ENCODE peak calls at places on chromosomes 12 and 14, in eight cellular contexts. G, Y, J, D, C, M, W and N are unnamed samples.

GRCh38 chr14:92586001-92586947 is 72.7 kb downstream of the RIN3 start:
- DNase-seq in M (peak), W (no peak), G (no peak), C (peak), D (no peak), Y (peak), J (no peak), N (peak)

GRCh38 chr12:116539905-116540482 is 19.2 kb upstream of the MAP1LC3B2 start:
- DNase-seq in C (peak), Y (peak), W (no peak), D (peak), M (no peak), J (no peak), G (no peak), N (no peak)

GRCh38 chr12:120692524-120693033 is 5.6 kb downstream of the MLEC start:
- DNase-seq in G (no peak), W (no peak), C (no peak), Y (no peak), M (no peak), D (no peak), J (no peak), N (no peak)

GRCh38 chr12:115451785-115452736 is 768.1 kb upstream of the TBX3 start:
- DNase-seq in Y (no peak), M (peak), C (no peak), G (peak), W (peak), D (peak), J (no peak), N (peak)

GRCh38 chr14:35400707-35401421 is 3.7 kb downstream of the NFKBIA start:
- DNase-seq in D (no peak), C (no peak), Y (no peak), W (no peak), M (no peak), G (no peak), J (no peak), N (no peak)

GRCh38 chr12:57553343-57554202 is 3.7 kb downstream of the KIF5A start:
- DNase-seq in J (no peak), G (no peak), C (no peak), W (no peak), D (no peak), Y (no peak), M (no peak), N (no peak)

GRCh38 chr12:3604750-3605638 is 114.0 kb downstream of the PRMT8 start:
- DNase-seq in W (no peak), G (peak), Y (no peak), M (no peak), D (peak), J (no peak), C (peak), N (no peak)

GRCh38 chr12:114916531-114916930 is 232.6 kb upstream of the TBX3 start:
- DNase-seq in W (no peak), G (no peak), M (no peak), Y (peak), C (no peak), D (no peak), J (no peak), N (no peak)

GRCh38 chr14:68440776-68441175 is 352.1 kb downstream of the ZFP36L1 start:
- DNase-seq in M (no peak), J (no peak), D (no peak), Y (peak), W (no peak), C (no peak), G (no peak), N (no peak)

GRCh38 chr12:6546016-6546415 is 9.8 kb downstream of the IFFO1 start:
- DNase-seq in D (no peak), W (no peak), C (no peak), G (no peak), Y (no peak), J (no peak), M (no peak), N (no peak)

GRCh38 chr14:74065746-74066575 is 18.3 kb downstream of the ALDH6A1 start:
- DNase-seq in D (no peak), W (no peak), J (no peak), M (no peak), C (no peak), G (no peak), Y (no peak), N (no peak)

GRCh38 chr14:60817113-60817512 is 82.6 kb downstream of the MNAT1 start:
- DNase-seq in D (no peak), W (no peak), G (no peak), Y (no peak), J (no peak), M (no peak), C (no peak), N (no peak)

GRCh38 chr12:106247731-106248176 is at the start of gene CKAP4:
- DNase-seq in D (peak), J (peak), G (peak), W (peak), M (peak), C (peak), Y (peak), N (peak)

GRCh38 chr14:68841030-68841809 is 48.4 kb upstream of the ZFP36L1 start:
- DNase-seq in M (no peak), W (no peak), C (no peak), Y (no peak), J (no peak), D (no peak), G (no peak), N (no peak)

GRCh38 chr14:73293782-73294781 is 56.8 kb downstream of the PAPLN start:
- DNase-seq in D (no peak), Y (no peak), W (no peak), J (no peak), M (no peak), G (no peak), C (no peak), N (no peak)

GRCh38 chr12:57605308-57606015 is 838 bp downstream of the DTX3 start:
- DNase-seq in G (no peak), D (no peak), Y (no peak), J (no peak), M (no peak), C (no peak), W (no peak), N (peak)

GRCh38 chr12:15556411-15556810 is 232.8 kb downstream of the EPS8 start:
- DNase-seq in Y (peak), M (no peak), C (no peak), D (no peak), W (no peak), G (no peak), J (no peak), N (no peak)

GRCh38 chr12:120884644-120885043 is 19.5 kb downstream of the SPPL3 start:
- DNase-seq in W (no peak), C (no peak), J (no peak), Y (no peak), G (no peak), M (no peak), D (no peak), N (no peak)

GRCh38 chr12:94033112-94033511 is 115.3 kb upstream of the PLXNC1 start:
- DNase-seq in G (no peak), C (no peak), J (no peak), M (no peak), Y (no peak), D (no peak), W (no peak), N (no peak)

DNA sequence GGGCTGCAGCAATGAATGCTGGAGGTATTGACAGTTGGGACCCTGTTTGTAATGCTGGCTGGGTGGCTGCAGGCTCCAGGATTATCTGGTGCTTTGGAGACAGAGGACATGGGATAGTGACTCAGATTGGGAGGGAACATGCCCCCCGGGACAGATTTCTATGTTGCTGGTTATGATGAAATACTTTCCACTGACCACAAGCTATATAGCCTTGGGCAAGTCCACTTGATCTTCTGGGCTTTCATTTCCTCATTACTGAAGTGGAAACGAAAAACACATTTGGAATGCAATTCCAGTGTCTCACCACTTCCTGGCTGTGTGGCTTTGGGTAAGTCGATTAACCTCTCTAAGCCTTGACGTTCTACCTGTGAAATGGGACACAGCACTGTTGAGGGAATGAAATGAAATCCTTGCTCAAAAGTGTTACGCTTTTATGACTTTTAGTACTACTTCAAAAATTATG is 6.3 kb upstream of the TPCN1 start:
- DNase-seq in Y (peak), M (no peak), G (peak), C (no peak), W (no peak), J (no peak), D (peak), N (no peak)
- TF ChIP-seq CTCF in Y (peak), M (no peak), G (no peak), C (no peak), W (no peak), J (peak), D (peak), N (no peak)

GRCh38 chr12:53327435-53328042 is 6.1 kb upstream of the AAAS start:
- DNase-seq in D (no peak), J (no peak), C (no peak), Y (no peak), W (no peak), G (no peak), M (no peak), N (no peak)
- TF ChIP-seq CTCF in D (peak), J (no peak), C (no peak), Y (peak), W (peak), G (peak), M (peak), N (no peak)

DNA sequence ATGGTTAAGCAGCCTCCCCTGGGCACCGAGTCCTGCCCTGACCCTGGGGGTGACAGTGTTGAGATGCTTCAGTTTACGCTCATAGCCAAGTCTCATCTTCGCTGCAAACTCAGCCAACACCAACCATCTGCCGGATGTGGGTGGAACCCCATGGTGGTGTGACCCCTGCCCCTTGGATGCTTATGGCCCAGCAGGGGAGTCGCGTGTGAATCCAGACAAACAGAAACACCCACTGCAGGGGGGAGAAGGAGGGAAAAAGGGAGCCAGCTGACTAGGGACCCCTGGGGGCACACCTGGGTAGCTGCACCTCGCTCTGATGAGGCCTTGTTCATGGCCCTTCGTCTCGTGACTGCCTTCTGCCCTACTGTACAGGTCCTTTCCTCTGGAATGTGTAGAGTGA is 23.8 kb downstream of the AACS start:
- DNase-seq in G (no peak), M (no peak), J (no peak), D (no peak), W (no peak), C (no peak), Y (no peak), N (no peak)
- TF ChIP-seq CTCF in G (no peak), M (no peak), J (no peak), D (no peak), W (no peak), C (no peak), Y (peak), N (no peak)

GRCh38 chr12:45490232-45490881 is 239.1 kb upstream of the ARID2 start:
- DNase-seq in Y (no peak), G (no peak), D (no peak), J (no peak), C (no peak), M (no peak), W (no peak), N (no peak)
- TF ChIP-seq CTCF in Y (peak), G (no peak), D (no peak), J (no peak), C (no peak), M (no peak), W (no peak), N (no peak)

GRCh38 chr14:55532645-55533309 is 47.2 kb upstream of the KTN1 start:
- DNase-seq in W (no peak), M (no peak), J (no peak), D (no peak), G (no peak), Y (no peak), C (no peak), N (no peak)
- TF ChIP-seq CTCF in W (no peak), M (no peak), J (no peak), D (peak), G (no peak), Y (peak), C (no peak), N (no peak)

DNA sequence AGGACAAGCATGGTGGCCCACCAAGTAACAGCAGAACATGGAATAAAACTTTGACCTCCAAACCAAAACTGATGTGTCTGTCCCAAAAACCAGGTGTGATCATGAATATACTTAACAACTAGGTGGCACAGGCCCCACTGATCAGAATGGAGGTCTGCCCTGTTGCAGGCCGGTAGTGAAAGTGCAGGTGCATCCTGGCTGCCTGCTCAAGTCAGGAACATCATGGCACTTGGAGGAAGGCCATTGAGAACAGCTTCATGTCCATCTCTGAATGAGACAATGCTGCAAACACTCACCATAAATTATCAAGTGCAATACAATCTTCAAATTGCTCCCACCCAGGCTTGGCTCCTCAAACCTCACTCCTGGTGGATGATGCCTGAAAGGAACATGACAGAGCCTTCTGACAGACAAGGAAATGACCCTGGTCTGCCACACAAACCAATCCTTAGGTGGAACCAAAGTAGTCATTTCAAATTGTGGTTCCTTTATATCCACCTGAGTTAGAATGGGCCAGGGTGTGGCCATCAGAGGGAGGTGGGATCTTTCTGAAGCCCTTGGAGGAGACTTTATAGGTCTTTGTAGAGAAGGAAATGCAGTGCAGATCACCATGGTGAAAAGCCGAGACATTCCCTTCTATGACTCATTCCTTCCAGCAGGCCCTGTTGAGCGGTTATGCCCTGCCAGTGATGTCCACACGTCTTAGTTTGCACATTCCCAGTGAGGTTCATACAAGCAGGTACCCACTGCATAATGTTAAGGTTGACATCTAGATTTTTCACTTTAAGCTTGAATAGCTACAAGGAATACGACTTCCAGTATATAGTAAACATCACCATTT is 36.0 kb downstream of the EGLN3 start:
- DNase-seq in Y (peak), J (no peak), C (no peak), W (no peak), M (peak), G (no peak), D (no peak), N (no peak)
- TF ChIP-seq CTCF in Y (no peak), J (no peak), C (no peak), W (no peak), M (no peak), G (no peak), D (no peak), N (no peak)

GRCh38 chr12:80472241-80472640 is 28.2 kb downstream of the PTPRQ start:
- DNase-seq in G (no peak), M (no peak), W (no peak), C (no peak), J (no peak), D (no peak), Y (no peak), N (no peak)

GRCh38 chr12:80470403-80470802 is 26.4 kb downstream of the PTPRQ start:
- DNase-seq in G (no peak), D (no peak), C (no peak), Y (no peak), W (no peak), M (no peak), J (no peak), N (no peak)

GRCh38 chr12:80469681-80470080 is 25.6 kb downstream of the PTPRQ start:
- DNase-seq in Y (no peak), M (no peak), C (no peak), J (no peak), W (no peak), D (no peak), G (no peak), N (no peak)

GRCh38 chr12:80472912-80473500 is 29.0 kb downstream of the PTPRQ start:
- DNase-seq in D (no peak), Y (peak), M (peak), J (no peak), C (no peak), W (peak), G (no peak), N (peak)
- TF ChIP-seq CTCF in D (peak), Y (peak), M (peak), J (no peak), C (peak), W (peak), G (peak), N (peak)